ENCODE peak calls at places on chromosome 1, in eight cellular contexts. J is GM20000; T is cardiac muscle cell; S is CD8-positive, alpha-beta T cell; G is D721Med; L is fibroblast of lung; P is dorsolateral prefrontal cortex; E is body of pancreas. A is an unnamed sample.

GRCh38 chr1:200296091-200296661 is 113.7 kb downstream of the ZNF281 start:
- DNase-seq in J (no peak), T (no peak), S (no peak), G (no peak), L (no peak), P (no peak), E (peak), A (no peak)

GRCh38 chr1:150507912-150508864 is at the start of gene ECM1:
- DNase-seq in J (no peak), T (peak), S (no peak), G (no peak), L (peak), P (peak), E (peak), A (no peak)

GRCh38 chr1:203189951-203190352 is 3.4 kb upstream of the CHI3L1 start:
- DNase-seq in J (no peak), T (peak), S (no peak), G (no peak), L (peak), P (peak), E (no peak), A (no peak)

GRCh38 chr1:29639741-29640427 is 403.6 kb downstream of the PTPRU start:
- DNase-seq in J (no peak), T (peak), S (no peak), G (no peak), L (peak), P (no peak), E (no peak), A (peak)

GRCh38 chr1:182588460-182589396 is at the start of gene RNASEL:
- DNase-seq in J (peak), T (peak), S (peak), G (no peak), L (peak), P (peak), E (peak), A (peak)

GRCh38 chr1:40414331-40414730 is 35.9 kb upstream of the ZFP69B start:
- DNase-seq in J (no peak), T (no peak), S (no peak), G (peak), L (no peak), P (no peak), E (no peak), A (no peak)

GRCh38 chr1:85148524-85149250 is 52.1 kb downstream of the SYDE2 start:
- DNase-seq in J (peak), T (peak), S (no peak), G (no peak), L (peak), P (no peak), E (no peak), A (no peak)

GRCh38 chr1:155121249-155121648 is 6.4 kb upstream of the EFNA1 start:
- DNase-seq in J (no peak), T (no peak), S (no peak), G (no peak), L (no peak), P (no peak), E (no peak), A (no peak)

GRCh38 chr1:113913887-113914664 is 8.9 kb downstream of the DCLRE1B start:
- DNase-seq in J (no peak), T (no peak), S (no peak), G (no peak), L (no peak), P (no peak), E (no peak), A (no peak)

GRCh38 chr1:198113302-198113701 is 43.5 kb upstream of the NEK7 start:
- DNase-seq in J (no peak), T (peak), S (no peak), G (no peak), L (peak), P (no peak), E (no peak), A (no peak)

GRCh38 chr1:27603962-27604578 is at the start of gene AHDC1:
- DNase-seq in J (peak), T (peak), S (peak), G (peak), L (peak), P (peak), E (peak), A (peak)
- TF ChIP-seq CTCF in J (no peak), T (no peak), S (no peak), G (no peak), L (no peak), P (peak), E (no peak), A (no peak)

GRCh38 chr1:188244681-188245080 is 1415.9 kb downstream of the PLA2G4A start:
- DNase-seq in J (no peak), T (no peak), S (no peak), G (no peak), L (no peak), P (no peak), E (no peak), A (no peak)
- TF ChIP-seq CTCF in J (no peak), T (no peak), S (no peak), G (no peak), L (no peak), P (no peak), E (no peak), A (no peak)

DNA sequence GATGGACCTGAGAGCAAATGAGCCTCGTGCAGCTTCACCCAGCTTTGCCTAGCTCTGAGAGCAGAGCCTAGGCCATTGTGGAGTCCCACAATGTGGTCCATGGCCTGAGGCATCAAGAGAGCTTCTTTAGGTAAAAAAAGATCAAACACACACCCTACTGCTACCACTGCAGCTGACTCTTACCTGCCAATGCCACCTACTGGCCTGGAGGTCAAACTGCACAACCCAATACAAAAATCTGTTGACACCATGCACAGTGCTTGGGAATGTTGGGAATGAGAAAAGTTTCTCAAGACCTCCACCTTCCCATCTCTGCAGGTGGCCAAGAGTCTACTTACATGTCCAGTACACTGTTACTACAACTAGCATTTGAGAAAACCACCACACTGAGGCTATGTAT is 60.6 kb downstream of the UCHL5 start:
- DNase-seq in J (no peak), T (no peak), S (no peak), G (no peak), L (no peak), P (no peak), E (no peak), A (no peak)
- TF ChIP-seq CTCF in J (no peak), T (peak), S (no peak), G (no peak), L (no peak), P (no peak), E (peak), A (no peak)

DNA sequence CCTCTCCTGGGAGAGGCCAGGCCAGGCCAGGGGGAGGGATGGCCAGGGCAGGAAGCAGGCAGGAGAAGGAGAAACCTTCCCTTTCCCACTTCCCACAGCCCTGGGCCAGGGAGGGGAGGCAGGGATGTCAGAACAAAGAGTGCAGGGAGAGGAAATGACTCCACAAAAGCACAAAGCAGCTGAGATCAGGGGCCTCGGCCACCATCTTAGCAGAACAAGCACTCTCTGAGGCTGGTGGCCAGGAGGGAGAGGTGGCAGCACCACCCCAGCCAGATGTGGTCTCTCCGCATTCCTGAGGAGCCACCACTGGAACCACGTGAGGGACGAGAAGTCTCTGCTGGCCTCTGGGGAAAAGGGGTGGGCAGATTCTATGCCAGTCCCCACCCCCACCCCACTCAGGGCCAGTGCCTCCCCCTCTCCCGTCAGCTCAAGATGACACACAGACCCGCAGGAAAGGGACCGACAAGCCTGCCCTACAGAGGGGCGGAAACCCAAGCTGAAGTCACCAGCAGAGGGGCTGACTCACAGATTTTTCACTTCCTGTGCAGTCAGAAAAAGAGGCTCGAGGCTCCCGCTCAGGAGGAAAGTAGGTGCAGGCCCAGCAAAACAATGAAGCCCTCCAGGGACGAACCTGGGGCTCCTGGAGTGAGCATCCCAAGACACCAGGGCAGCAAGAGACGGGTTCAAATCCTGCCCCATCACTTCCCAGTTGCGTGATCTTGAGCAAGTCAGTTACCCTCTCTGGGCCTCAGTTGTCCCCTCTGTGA is 24.1 kb upstream of the ALDH4A1 start:
- DNase-seq in J (peak), T (peak), S (peak), G (no peak), L (peak), P (no peak), E (peak), A (no peak)
- TF ChIP-seq CTCF in J (no peak), T (no peak), S (no peak), G (no peak), L (peak), P (no peak), E (no peak), A (no peak)

GRCh38 chr1:181588631-181589030 is 105.3 kb downstream of the CACNA1E start:
- DNase-seq in J (no peak), T (no peak), S (no peak), G (no peak), L (no peak), P (no peak), E (no peak), A (no peak)

GRCh38 chr1:181592261-181592859 is 109.0 kb downstream of the CACNA1E start:
- DNase-seq in J (no peak), T (no peak), S (no peak), G (no peak), L (no peak), P (no peak), E (no peak), A (no peak)

GRCh38 chr1:181583598-181583997 is 100.3 kb downstream of the CACNA1E start:
- DNase-seq in J (no peak), T (no peak), S (no peak), G (no peak), L (no peak), P (no peak), E (peak), A (no peak)

GRCh38 chr1:181593042-181593441 is 109.7 kb downstream of the CACNA1E start:
- DNase-seq in J (no peak), T (no peak), S (no peak), G (no peak), L (no peak), P (no peak), E (no peak), A (no peak)

GRCh38 chr1:181587870-181588438 is 104.6 kb downstream of the CACNA1E start:
- DNase-seq in J (no peak), T (no peak), S (no peak), G (no peak), L (no peak), P (no peak), E (no peak), A (no peak)
- TF ChIP-seq CTCF in J (no peak), T (no peak), S (no peak), G (peak), L (no peak), P (peak), E (no peak), A (peak)

DNA sequence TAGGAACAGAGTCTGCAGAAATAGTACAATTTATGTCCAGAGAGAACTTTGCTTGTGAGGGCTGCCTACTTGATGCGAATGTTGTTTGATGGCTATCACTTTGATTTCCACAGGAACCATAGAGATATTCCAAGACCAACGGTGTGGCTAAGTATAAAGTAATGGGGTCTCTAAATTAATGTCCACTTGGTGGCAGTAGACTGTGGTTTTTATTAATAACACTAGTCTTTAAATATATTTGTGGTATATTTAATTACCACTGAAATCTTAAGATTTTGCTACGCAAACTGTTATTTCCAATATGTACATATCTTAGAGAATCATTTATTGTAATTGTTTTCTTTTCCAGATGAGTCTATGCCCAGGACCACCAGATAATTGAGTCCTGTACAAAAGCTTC is 647.9 kb downstream of the PLA2G4A start:
- DNase-seq in J (no peak), T (peak), S (no peak), G (no peak), L (no peak), P (no peak), E (no peak), A (no peak)
- TF ChIP-seq CTCF in J (no peak), T (peak), S (no peak), G (peak), L (no peak), P (no peak), E (peak), A (peak)

GRCh38 chr1:201582261-201582951 is 43.5 kb downstream of the NAV1 start:
- DNase-seq in J (no peak), T (peak), S (no peak), G (no peak), L (peak), P (no peak), E (peak), A (no peak)
- TF ChIP-seq CTCF in J (no peak), T (peak), S (no peak), G (no peak), L (no peak), P (no peak), E (no peak), A (no peak)

GRCh38 chr1:214603819-214604252 is 841 bp downstream of the CENPF start:
- DNase-seq in J (no peak), T (no peak), S (no peak), G (no peak), L (no peak), P (no peak), E (no peak), A (no peak)

GRCh38 chr1:214604543-214604942 is 1.5 kb downstream of the CENPF start:
- DNase-seq in J (no peak), T (no peak), S (no peak), G (no peak), L (peak), P (no peak), E (no peak), A (no peak)

GRCh38 chr1:214602764-214603657 is at the start of gene CENPF:
- DNase-seq in J (peak), T (peak), S (peak), G (peak), L (peak), P (peak), E (peak), A (peak)
- TF ChIP-seq CTCF in J (no peak), T (peak), S (no peak), G (no peak), L (peak), P (peak), E (peak), A (no peak)

DNA sequence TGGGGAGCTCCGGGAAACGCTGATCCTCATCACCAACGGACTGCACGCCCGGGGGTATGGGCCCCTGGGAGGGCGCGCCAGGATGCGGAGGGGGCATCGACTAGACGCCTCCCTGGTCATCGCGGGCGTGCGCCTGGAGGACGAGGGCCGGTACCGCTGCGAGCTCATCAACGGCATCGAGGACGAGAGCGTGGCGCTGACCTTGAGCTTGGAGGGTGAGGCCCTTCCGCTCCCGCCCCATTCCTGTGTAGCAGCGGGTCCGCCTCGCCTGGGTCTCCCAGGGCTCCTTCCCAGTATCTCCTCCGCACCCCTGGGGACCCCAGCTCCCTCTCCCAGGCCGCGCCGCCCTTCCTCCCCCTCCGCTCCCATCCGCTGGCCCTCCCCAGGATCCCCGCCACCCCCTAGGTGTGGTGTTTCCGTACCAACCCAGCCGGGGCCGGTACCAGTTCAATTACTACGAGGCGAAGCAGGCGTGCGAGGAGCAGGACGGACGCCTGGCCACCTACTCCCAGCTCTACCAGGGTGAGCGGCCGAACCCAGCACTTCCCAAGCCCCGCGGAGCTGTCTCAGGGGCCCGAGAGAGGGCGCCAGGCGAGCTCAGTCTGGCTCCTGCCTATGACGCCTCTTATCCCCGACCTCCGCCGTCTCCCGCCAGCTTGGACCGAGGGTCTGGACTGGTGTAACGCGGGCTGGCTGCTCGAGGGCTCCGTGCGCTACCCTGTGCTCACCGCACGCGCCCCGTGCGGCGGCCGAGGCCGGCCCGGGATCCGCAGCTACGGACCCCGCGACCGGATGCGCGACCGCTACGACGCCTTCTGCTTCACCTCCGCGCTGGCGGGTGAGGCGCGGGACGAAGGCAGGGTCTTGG is 5.0 kb downstream of the HAPLN2 start:
- DNase-seq in J (peak), T (peak), S (peak), G (no peak), L (peak), P (peak), E (peak), A (peak)
- TF ChIP-seq CTCF in J (peak), T (peak), S (peak), G (peak), L (no peak), P (peak), E (no peak), A (peak)

A was measured in progenitor cell of endocrine pancreas.